ENCODE peak calls at places on chromosomes 4 and X, in nine cellular contexts. D is kidney epithelial cell; M is upper lobe of right lung; K is astrocyte of the spinal cord; I is activated B cell treated with CpG ODN at 0.5 μM for 24 hours; L is astrocyte of the cerebellum; P is CD4-positive, alpha-beta T cell; F is Calu3; Z is glutamatergic neuron. Y is an unnamed sample.

GRCh38 chrX:150205011-150205410 is 158.1 kb upstream of the MAMLD1 start:
- DNase-seq in Z (no peak), F (no peak), D (no peak), P (no peak), L (no peak), I (no peak), K (no peak), M (no peak), Y (no peak)

GRCh38 chr4:130653842-130654241 is 1557.9 kb downstream of the C4orf33 start:
- DNase-seq in Z (no peak), I (no peak), L (no peak), P (no peak), D (no peak), K (no peak), M (no peak), F (no peak), Y (no peak)

GRCh38 chr4:79366422-79366821 is 40.6 kb upstream of the NAA11 start:
- DNase-seq in L (no peak), P (no peak), I (no peak), F (no peak), K (no peak), M (no peak), D (no peak), Z (no peak), Y (no peak)

GRCh38 chrX:109874548-109874947 is 128.4 kb upstream of the TMEM164 start:
- DNase-seq in D (no peak), L (no peak), F (no peak), M (no peak), K (no peak), Z (no peak), I (no peak), P (no peak), Y (no peak)

GRCh38 chr4:48787031-48787430 is 7.0 kb upstream of the FRYL start:
- DNase-seq in Z (no peak), M (no peak), K (no peak), L (no peak), F (no peak), P (no peak), I (no peak), D (no peak), Y (no peak)

GRCh38 chr4:79050521-79050880 is 111.3 kb upstream of the PAQR3 start:
- DNase-seq in K (peak), P (no peak), I (no peak), F (no peak), D (no peak), Z (peak), L (no peak), M (no peak), Y (no peak)

GRCh38 chrX:77167993-77168392 is 279.2 kb upstream of the FGF16 start:
- DNase-seq in L (no peak), K (no peak), P (no peak), I (no peak), F (no peak), D (no peak), Z (no peak), M (no peak), Y (no peak)

GRCh38 chrX:154712781-154713391 is 38.0 kb downstream of the GAB3 start:
- DNase-seq in D (no peak), Z (no peak), K (peak), M (no peak), I (no peak), F (no peak), L (peak), P (no peak), Y (peak)

GRCh38 chr4:6747690-6748068 is 31.7 kb downstream of the BLOC1S4 start:
- DNase-seq in P (no peak), D (no peak), I (no peak), F (no peak), Z (no peak), M (no peak), K (no peak), L (no peak), Y (no peak)

GRCh38 chrX:57929373-57929772 is 19.1 kb upstream of the ZXDA start:
- DNase-seq in P (no peak), M (no peak), D (no peak), F (no peak), I (no peak), Z (no peak), L (no peak), K (no peak), Y (peak)

GRCh38 chr4:7647932-7648812 is 213.4 kb upstream of the PSAPL1 start:
- DNase-seq in F (no peak), Z (no peak), D (no peak), M (peak), K (peak), I (no peak), L (no peak), P (no peak), Y (no peak)

GRCh38 chrX:34404386-34405070 is 252.6 kb downstream of the TMEM47 start:
- DNase-seq in F (no peak), D (no peak), M (no peak), L (no peak), P (no peak), Z (no peak), K (peak), I (no peak), Y (no peak)

GRCh38 chr4:80540785-80541469 is 205.4 kb downstream of the CFAP299 start:
- DNase-seq in M (no peak), P (no peak), F (no peak), K (peak), I (no peak), L (no peak), D (no peak), Z (no peak), Y (peak)

GRCh38 chr4:112519689-112520597 is 4.0 kb upstream of the NEUROG2 start:
- DNase-seq in L (no peak), I (no peak), M (no peak), F (no peak), Z (peak), D (no peak), P (no peak), K (no peak), Y (peak)

GRCh38 chr4:54543088-54543795 is 114.5 kb upstream of the KIT start:
- DNase-seq in M (no peak), D (peak), Z (no peak), L (peak), P (no peak), F (no peak), K (peak), I (no peak), Y (no peak)

GRCh38 chr4:94304365-94304971 is 38.2 kb downstream of the HPGDS start:
- DNase-seq in F (peak), K (peak), P (no peak), I (no peak), D (peak), M (no peak), Z (no peak), L (peak), Y (peak)

GRCh38 chrX:22559506-22559905 is 286.8 kb downstream of the CBLL2 start:
- DNase-seq in M (no peak), I (no peak), P (no peak), L (peak), F (no peak), K (peak), Z (no peak), D (no peak), Y (no peak)

GRCh38 chr4:159401791-159402380 is 299.0 kb downstream of the RAPGEF2 start:
- DNase-seq in F (no peak), Z (no peak), M (no peak), K (peak), I (no peak), L (peak), D (peak), P (no peak), Y (no peak)

GRCh38 chr4:5956285-5957021 is 61.8 kb downstream of the C4orf50 start:
- DNase-seq in D (no peak), L (no peak), P (no peak), F (no peak), I (no peak), M (peak), K (no peak), Z (peak), Y (peak)

GRCh38 chr4:173370130-173370476 is 651 bp upstream of the SAP30 start:
- DNase-seq in M (peak), D (no peak), K (no peak), Z (peak), P (peak), L (no peak), I (no peak), F (no peak), Y (peak)

GRCh38 chr4:150625033-150625432 is 43.1 kb downstream of the MAB21L2 start:
- DNase-seq in K (no peak), P (no peak), M (no peak), Z (no peak), F (no peak), I (no peak), D (no peak), L (no peak), Y (no peak)

GRCh38 chrX:108148524-108148923 is 56.9 kb downstream of the ATG4A start:
- DNase-seq in Z (no peak), I (no peak), P (no peak), K (no peak), F (no peak), L (no peak), M (no peak), D (no peak), Y (peak)

GRCh38 chr4:163474027-163474426 is 473 bp upstream of the TKTL2 start:
- DNase-seq in I (no peak), Z (no peak), L (no peak), P (no peak), F (no peak), D (no peak), K (no peak), M (no peak), Y (no peak)

GRCh38 chr4:42339935-42340406 is 57.3 kb upstream of the SHISA3 start:
- DNase-seq in I (no peak), P (no peak), M (no peak), K (peak), L (no peak), F (no peak), Z (no peak), D (no peak), Y (no peak)

GRCh38 chrX:124736553-124737240 is 390.3 kb downstream of the SH2D1A start:
- DNase-seq in Z (peak), M (no peak), F (peak), L (no peak), D (no peak), I (no peak), K (no peak), P (peak), Y (no peak)

GRCh38 chrX:43564953-43565352 is 91.1 kb upstream of the MAOA start:
- DNase-seq in Z (no peak), K (no peak), I (no peak), M (no peak), P (no peak), L (no peak), D (no peak), F (no peak), Y (no peak)
- TF ChIP-seq CTCF in Z (no peak), K (no peak), I (no peak), M (no peak), P (no peak), L (no peak), D (no peak), F (no peak), Y (no peak)

DNA sequence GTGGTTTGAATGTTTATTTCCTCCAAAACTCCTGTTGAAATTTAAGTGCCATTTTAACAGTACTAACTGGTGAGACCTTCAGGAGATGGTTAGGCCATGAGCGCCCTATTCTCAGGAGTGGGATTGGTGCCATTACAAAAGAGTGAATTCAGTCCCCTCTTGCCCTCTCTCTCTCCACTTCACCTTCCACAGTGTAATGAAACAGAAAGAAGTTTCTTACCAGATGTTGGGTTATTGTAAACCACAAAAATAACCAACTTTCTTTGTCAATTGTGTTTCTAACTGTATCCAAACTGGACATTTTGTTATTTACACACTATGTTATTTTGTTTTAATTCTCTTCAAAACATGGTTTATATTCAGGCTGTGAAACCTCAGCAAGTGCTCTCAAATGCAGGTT is 1734.3 kb downstream of the PCDH7 start:
- DNase-seq in D (no peak), K (no peak), I (no peak), F (no peak), P (no peak), L (no peak), M (no peak), Z (no peak), Y (no peak)
- TF ChIP-seq CTCF in D (no peak), K (no peak), I (no peak), F (no peak), P (no peak), L (no peak), M (no peak), Z (no peak), Y (no peak)

GRCh38 chrX:113260474-113260873 is 419.8 kb upstream of the AMOT start:
- DNase-seq in F (no peak), L (no peak), K (no peak), M (no peak), D (no peak), I (no peak), Z (no peak), P (no peak), Y (peak)
- TF ChIP-seq CTCF in F (no peak), L (no peak), K (peak), M (no peak), D (peak), I (no peak), Z (peak), P (no peak), Y (peak)

DNA sequence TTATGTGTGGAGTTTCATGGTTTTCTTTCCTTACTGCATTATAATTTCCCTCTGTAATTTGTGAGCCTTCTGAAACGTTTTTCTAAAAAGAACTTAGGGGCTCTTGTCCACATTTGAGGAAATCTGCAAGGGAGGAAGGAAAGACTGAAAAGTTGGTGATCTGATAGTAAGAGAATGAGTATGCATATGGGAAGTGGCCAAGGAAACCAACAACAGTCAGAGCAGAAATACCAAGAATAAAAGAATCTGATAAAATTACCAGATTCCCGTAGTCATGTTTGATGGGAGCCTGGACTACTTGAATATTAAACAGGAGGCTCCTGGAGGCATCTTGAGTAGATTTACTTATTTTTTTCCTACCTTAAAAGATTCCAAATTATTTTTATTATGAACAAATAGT is 50.1 kb downstream of the MEPE start:
- DNase-seq in P (no peak), K (no peak), D (no peak), Z (no peak), L (no peak), F (no peak), I (no peak), M (no peak), Y (no peak)
- TF ChIP-seq CTCF in P (no peak), K (no peak), D (no peak), Z (no peak), L (no peak), F (no peak), I (no peak), M (no peak), Y (no peak)

GRCh38 chr4:85165808-85166207 is 199.3 kb upstream of the WDFY3 start:
- DNase-seq in F (no peak), K (no peak), I (no peak), D (no peak), P (no peak), Z (no peak), L (no peak), M (no peak), Y (no peak)
- TF ChIP-seq CTCF in F (no peak), K (no peak), I (no peak), D (no peak), P (no peak), Z (no peak), L (no peak), M (no peak), Y (no peak)

DNA sequence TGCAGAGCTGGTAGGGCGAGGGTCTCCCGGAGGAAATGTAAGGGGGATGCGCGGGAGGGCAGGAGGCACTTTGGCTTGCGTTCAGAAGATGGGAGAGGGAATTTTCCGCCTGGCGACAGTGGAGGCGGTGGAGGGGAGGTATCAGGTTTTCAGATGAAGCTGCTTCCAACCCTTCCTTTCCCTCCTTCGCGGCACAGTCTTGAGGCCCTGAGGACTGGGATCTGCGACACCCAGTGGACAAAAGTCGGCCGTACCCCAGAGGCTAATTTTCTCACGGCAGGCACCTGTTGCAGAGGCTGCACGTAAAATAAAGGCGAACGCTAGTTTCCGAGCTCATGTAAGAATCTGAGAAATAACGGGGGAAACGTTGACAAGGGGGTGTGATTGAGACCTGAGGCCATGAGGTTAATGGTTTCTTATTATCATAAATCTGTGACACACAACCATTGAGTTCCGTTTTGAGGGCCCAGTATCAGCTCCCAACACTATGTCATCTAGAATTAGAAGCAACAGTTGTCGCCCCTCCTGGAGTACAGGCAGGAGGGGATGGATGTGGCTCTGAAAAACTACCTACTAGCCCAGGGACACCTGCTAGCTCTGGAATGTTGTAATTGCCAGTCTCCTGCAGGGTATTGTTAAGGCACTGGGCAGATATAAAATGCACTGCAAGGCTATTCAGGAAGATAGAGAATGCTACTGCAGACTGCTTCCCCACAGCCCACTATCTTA is 1.1 kb downstream of the ZCCHC18 start:
- DNase-seq in M (peak), F (peak), P (peak), Z (peak), D (no peak), K (peak), I (peak), L (peak), Y (peak)
- TF ChIP-seq CTCF in M (peak), F (no peak), P (peak), Z (peak), D (peak), K (peak), I (no peak), L (peak), Y (peak)

DNA sequence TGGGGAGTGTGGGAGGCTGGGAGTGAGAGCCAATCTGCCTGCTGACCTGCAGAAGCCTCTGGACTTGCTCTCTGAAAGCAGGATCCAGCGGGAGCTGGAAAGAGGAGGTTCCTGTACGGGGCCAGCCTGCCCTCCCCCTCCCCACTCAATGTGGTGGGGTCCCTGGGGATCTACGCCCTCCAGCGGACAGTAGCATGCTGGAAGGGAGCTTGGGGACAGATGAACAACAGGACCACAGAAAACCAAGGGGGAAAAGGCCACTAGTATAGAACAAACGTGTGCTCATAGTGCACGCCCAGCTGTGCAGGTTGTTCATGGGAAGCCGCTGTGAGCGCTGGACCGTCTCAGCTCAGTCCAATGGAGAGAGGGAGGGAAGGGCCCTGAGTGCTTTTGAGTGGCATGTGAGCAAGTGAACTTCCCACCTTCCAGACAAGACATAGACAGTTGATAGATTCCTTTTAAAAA is 15.8 kb downstream of the HMX1 start:
- DNase-seq in I (no peak), F (no peak), L (no peak), K (no peak), M (no peak), Z (peak), D (no peak), P (no peak), Y (no peak)
- TF ChIP-seq CTCF in I (no peak), F (no peak), L (no peak), K (no peak), M (no peak), Z (no peak), D (no peak), P (no peak), Y (no peak)

GRCh38 chrX:8748855-8749254 is 16.9 kb upstream of the ANOS1 start:
- DNase-seq in P (no peak), D (no peak), F (peak), L (no peak), K (peak), Z (no peak), M (no peak), I (no peak), Y (peak)

GRCh38 chrX:8741981-8742380 is 10.0 kb upstream of the ANOS1 start:
- DNase-seq in I (no peak), M (no peak), D (no peak), K (no peak), P (no peak), Z (no peak), L (no peak), F (no peak), Y (no peak)

GRCh38 chrX:8738588-8739189 is 6.8 kb upstream of the ANOS1 start:
- DNase-seq in I (no peak), P (no peak), M (no peak), L (peak), K (peak), Z (peak), F (peak), D (no peak), Y (peak)

GRCh38 chrX:8737883-8738282 is 5.9 kb upstream of the ANOS1 start:
- DNase-seq in L (no peak), I (no peak), Z (no peak), P (no peak), D (no peak), F (no peak), K (no peak), M (no peak), Y (no peak)

GRCh38 chrX:8743126-8743732 is 11.3 kb upstream of the ANOS1 start:
- DNase-seq in Z (peak), K (no peak), D (no peak), M (peak), F (peak), L (no peak), P (peak), I (peak), Y (peak)
- TF ChIP-seq CTCF in Z (peak), K (peak), D (peak), M (peak), F (peak), L (peak), P (peak), I (no peak), Y (peak)

Y was measured in GM12865.